ENCODE peak calls at places on chromosomes 5 and 9, in eight cellular contexts. T is thoracic aorta, A is A549, H is trophoblast cell, B is aorta, M is H1, E is fibroblast of lung, Y is uterus. O is an unnamed sample.
A peak's percentile ranks its signal among the peaks of the same experiment; 100 is the strongest.

GRCh38 chr9:135320331-135320730 is 159.3 kb upstream of the PPP1R26 start:
- DNase-seq in A (no peak), Y (no peak), M (no peak), B (no peak), H (no peak), T (no peak), E (no peak), O (no peak)

GRCh38 chr5:9149988-9150387 is 395.9 kb downstream of the SEMA5A start:
- DNase-seq in M (no peak), B (no peak), Y (no peak), A (no peak), H (peak; percentile 12), T (no peak), E (peak; percentile 61), O (no peak)

GRCh38 chr5:9337908-9338307 is 208.0 kb downstream of the SEMA5A start:
- DNase-seq in E (peak; percentile 89), B (no peak), Y (no peak), A (no peak), M (no peak), H (no peak), T (no peak), O (no peak)

GRCh38 chr5:35815089-35815936 is 41.4 kb upstream of the IL7R start:
- DNase-seq in M (no peak), A (peak; percentile 27), H (no peak), B (no peak), T (no peak), Y (no peak), E (peak; percentile 31), O (no peak)

GRCh38 chr5:179345179-179345428 is 157 bp downstream of the ADAMTS2 start:
- DNase-seq in H (no peak), A (no peak), E (no peak), T (no peak), Y (no peak), B (no peak), M (no peak), O (no peak)

GRCh38 chr9:121972501-121972981 is 120.6 kb downstream of the TTLL11 start:
- DNase-seq in Y (no peak), E (no peak), M (no peak), B (peak; percentile 81), H (no peak), A (peak; percentile 47), T (peak; percentile 52), O (peak; percentile 91)

GRCh38 chr9:86977205-86977835 is 30.0 kb upstream of the GAS1 start:
- DNase-seq in T (no peak), E (no peak), B (no peak), A (no peak), H (no peak), M (no peak), Y (no peak), O (no peak)

GRCh38 chr9:128218518-128219389 is 15.6 kb downstream of the DNM1 start:
- DNase-seq in M (peak; percentile 97), E (peak; percentile 56), Y (peak; percentile 94), B (peak; percentile 97), T (peak; percentile 78), H (peak; percentile 97), A (peak; percentile 97), O (peak; percentile 97)

GRCh38 chr5:87191645-87192044 is 76.0 kb upstream of the RASA1 start:
- DNase-seq in T (no peak), M (no peak), B (no peak), H (no peak), A (no peak), E (no peak), Y (no peak), O (no peak)

GRCh38 chr5:169626779-169627178 is 10.3 kb upstream of the DOCK2 start:
- DNase-seq in T (no peak), Y (no peak), E (peak; percentile 90), A (peak; percentile 30), M (no peak), H (no peak), B (no peak), O (no peak)

GRCh38 chr9:81225586-81225985 is 463.8 kb downstream of the TLE1 start:
- DNase-seq in E (peak; percentile 26), M (no peak), B (no peak), H (no peak), Y (no peak), T (no peak), A (no peak), O (no peak)

GRCh38 chr5:116536279-116537161 is 38.1 kb downstream of the SEMA6A start:
- DNase-seq in H (no peak), B (no peak), T (no peak), M (no peak), Y (no peak), A (no peak), E (no peak), O (no peak)

GRCh38 chr5:172533058-172533398 is 78.7 kb upstream of the SH3PXD2B start:
- DNase-seq in B (no peak), M (no peak), Y (no peak), E (no peak), T (no peak), A (no peak), H (no peak), O (no peak)

GRCh38 chr5:55600536-55601208 is 65.9 kb upstream of the PLPP1 start:
- DNase-seq in B (no peak), A (peak; percentile 21), M (no peak), T (no peak), Y (no peak), H (peak; percentile 76), E (peak; percentile 61), O (no peak)

GRCh38 chr9:111728617-111729366 is 65.9 kb downstream of the SHOC1 start:
- DNase-seq in E (peak; percentile 94), H (no peak), T (no peak), A (peak; percentile 88), Y (no peak), B (no peak), M (no peak), O (no peak)

GRCh38 chr9:125663127-125663526 is 43.9 kb downstream of the MAPKAP1 start:
- DNase-seq in H (no peak), A (peak; percentile 35), M (no peak), E (peak; percentile 45), T (no peak), B (no peak), Y (no peak), O (no peak)

GRCh38 chr5:149392718-149393117 is 13.6 kb upstream of the IL17B start:
- DNase-seq in H (no peak), M (no peak), A (peak; percentile 28), B (peak; percentile 15), E (peak; percentile 68), T (no peak), Y (no peak), O (no peak)

GRCh38 chr9:124210697-124211096 is 47.1 kb upstream of the NEK6 start:
- DNase-seq in A (no peak), H (no peak), T (no peak), B (no peak), Y (no peak), M (no peak), E (no peak), O (no peak)

GRCh38 chr9:130036099-130036498 is 6.9 kb downstream of the FNBP1 start:
- DNase-seq in B (no peak), H (no peak), M (no peak), A (no peak), Y (no peak), E (peak; percentile 54), T (no peak), O (no peak)

GRCh38 chr5:57696005-57696755 is 213.6 kb upstream of the ACTBL2 start:
- DNase-seq in E (peak; percentile 37), T (no peak), Y (no peak), B (no peak), A (no peak), H (no peak), M (no peak), O (no peak)
- H3K4me1 ChIP-seq in E (peaks cover 6% of the 10 kb centered on the region), T (peaks cover 7% of the 10 kb centered on the region), Y (no peaks in the 10 kb centered on the region), B (peaks cover 5% of the 10 kb centered on the region), A (peaks cover 51% of the 10 kb centered on the region), H (peaks cover 4% of the 10 kb centered on the region), M (peaks cover 2% of the 10 kb centered on the region), O (no peaks in the 10 kb centered on the region)

DNA sequence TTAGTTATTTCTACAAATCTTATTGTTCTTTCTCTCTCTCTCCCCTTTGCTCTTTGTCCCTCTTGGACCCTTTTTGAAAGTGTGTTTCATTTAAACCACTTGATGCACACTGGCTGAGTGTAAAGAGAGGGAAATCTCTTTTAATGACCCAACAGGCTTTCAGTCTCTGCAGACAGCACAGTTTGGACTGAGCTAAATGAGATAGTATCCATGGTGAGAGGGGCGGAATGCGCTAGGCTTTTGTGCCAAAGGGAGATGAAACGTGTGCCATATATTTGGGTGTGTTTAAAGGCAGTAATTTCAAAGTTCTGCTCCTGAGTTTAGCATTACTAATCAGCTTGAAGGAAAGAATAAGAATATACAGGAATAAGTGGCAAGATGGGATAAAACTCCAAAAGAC is 184.9 kb downstream of the PCSK1 start:
- DNase-seq in Y (no peak), H (no peak), T (no peak), E (no peak), A (no peak), B (no peak), M (no peak), O (no peak)
- H3K27ac ChIP-seq in Y (no peak overlapping the region), H (no peak overlapping the region), T (peak overlapping the region; percentile 70), E (peak overlapping the region; percentile 62), A (no peak overlapping the region), B (peak overlapping the region; percentile 95), M (no peak overlapping the region), O (no peak overlapping the region)

GRCh38 chr5:151138114-151138513 is 19.5 kb downstream of the ANXA6 start:
- DNase-seq in A (no peak), T (no peak), B (no peak), Y (no peak), E (no peak), M (no peak), H (no peak), O (no peak)
- H3K4me1 ChIP-seq in A (no peaks in the 10 kb centered on the region), T (peaks cover 18% of the 10 kb centered on the region), B (no peaks in the 10 kb centered on the region), Y (no peaks in the 10 kb centered on the region), E (peaks cover 6% of the 10 kb centered on the region), M (peaks cover 8% of the 10 kb centered on the region), H (peaks cover 7% of the 10 kb centered on the region), O (no peaks in the 10 kb centered on the region)

DNA sequence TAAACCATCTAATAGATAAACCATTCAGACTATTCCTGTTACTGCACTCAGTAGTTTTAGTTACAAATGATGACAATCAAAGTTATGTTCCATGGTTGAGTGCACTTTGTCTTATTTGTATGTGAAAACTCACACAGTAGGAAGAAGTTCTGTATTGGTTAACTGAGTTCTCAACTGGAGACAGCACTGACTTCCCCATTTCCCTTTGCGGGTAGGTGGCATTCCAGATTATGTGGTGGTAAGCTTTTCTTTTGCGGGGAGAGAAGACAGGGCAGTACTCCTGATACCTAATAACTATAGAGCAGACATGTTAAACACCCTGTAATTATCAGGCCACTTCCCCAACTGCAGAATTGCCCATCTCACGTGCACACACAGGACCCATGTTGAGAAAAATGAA is 24.4 kb downstream of the TARS1 start:
- DNase-seq in A (no peak), E (no peak), T (no peak), B (no peak), Y (no peak), H (no peak), M (no peak), O (no peak)
- H3K27ac ChIP-seq in A (no peak overlapping the region), E (no peak overlapping the region), T (no peak overlapping the region), B (no peak overlapping the region), Y (no peak overlapping the region), H (no peak overlapping the region), M (no peak overlapping the region), O (no peak overlapping the region)